ENCODE peak calls at places on chromosome 13, in ten cellular contexts. J is progenitor cell of endocrine pancreas, W is cardiac fibroblast, B is ovary, F is dorsolateral prefrontal cortex, A is endothelial cell of umbilical vein, S is PC-9, P is fibroblast of mammary gland, V is BJ, T is HCT116. H is an unnamed sample.

GRCh38 chr13:106468207-106468606 is 67.3 kb downstream of the EFNB2 start:
- DNase-seq in A (no peak), S (no peak), F (peak; percentile 73), J (no peak), V (no peak), W (no peak), P (no peak), T (no peak), B (no peak), H (no peak)

GRCh38 chr13:49701481-49701880 is 10.2 kb upstream of the EBPL start:
- DNase-seq in P (no peak), W (no peak), S (no peak), T (no peak), B (no peak), V (no peak), J (no peak), A (no peak), F (no peak), H (no peak)

GRCh38 chr13:111639994-111640393 is 319.6 kb downstream of the TEX29 start:
- DNase-seq in J (no peak), F (peak; percentile 71), V (no peak), B (no peak), A (no peak), T (no peak), P (no peak), W (no peak), S (no peak), H (no peak)

GRCh38 chr13:95185851-95186250 is 115.4 kb downstream of the ABCC4 start:
- DNase-seq in P (no peak), J (no peak), W (no peak), A (no peak), V (no peak), B (no peak), F (no peak), S (no peak), T (no peak), H (peak; percentile 62)

GRCh38 chr13:114067381-114067885 is 65.0 kb downstream of the RASA3 start:
- DNase-seq in W (peak; percentile 60), T (no peak), J (no peak), A (no peak), P (peak; percentile 91), F (no peak), B (no peak), S (no peak), V (peak; percentile 78), H (peak; percentile 64)

GRCh38 chr13:78997902-78998654 is 339.1 kb upstream of the OBI1 start:
- DNase-seq in P (no peak), T (no peak), V (no peak), W (no peak), A (no peak), J (no peak), F (no peak), B (no peak), S (no peak), H (peak; percentile 44)

GRCh38 chr13:71360041-71360440 is 507.0 kb downstream of the DACH1 start:
- DNase-seq in T (no peak), J (no peak), V (no peak), P (no peak), B (no peak), A (peak; percentile 41), S (no peak), F (no peak), W (peak; percentile 28), H (no peak)

GRCh38 chr13:34708914-34709313 is 233.2 kb upstream of the NBEA start:
- DNase-seq in T (no peak), W (no peak), J (no peak), B (no peak), P (no peak), S (no peak), A (no peak), V (no peak), F (no peak), H (no peak)

GRCh38 chr13:25352806-25353205 is 19.0 kb upstream of the ATP8A2 start:
- DNase-seq in B (no peak), T (no peak), S (no peak), V (no peak), A (no peak), P (no peak), W (no peak), J (no peak), F (no peak), H (no peak)

GRCh38 chr13:32045963-32046785 is 14.6 kb downstream of the FRY start:
- DNase-seq in F (no peak), T (no peak), W (peak; percentile 55), A (peak; percentile 21), P (peak; percentile 53), J (no peak), B (peak; percentile 28), V (no peak), S (no peak), H (peak; percentile 93)

GRCh38 chr13:81197966-81198365 is 857.0 kb upstream of the SPRY2 start:
- DNase-seq in P (no peak), F (no peak), T (no peak), J (no peak), W (no peak), S (no peak), V (no peak), A (no peak), B (no peak), H (no peak)

GRCh38 chr13:95403349-95404140 is 102.3 kb upstream of the ABCC4 start:
- DNase-seq in T (no peak), S (no peak), W (no peak), V (no peak), A (no peak), J (no peak), F (no peak), P (no peak), B (no peak), H (no peak)

GRCh38 chr13:99828114-99828513 is 143.5 kb downstream of the ZIC5 start:
- DNase-seq in S (no peak), T (no peak), B (no peak), V (no peak), W (no peak), P (no peak), A (no peak), J (no peak), F (no peak), H (no peak)

GRCh38 chr13:72403396-72404010 is 323.9 kb downstream of the MZT1 start:
- DNase-seq in F (no peak), B (no peak), T (no peak), A (no peak), P (no peak), J (no peak), S (no peak), W (peak; percentile 14), V (no peak), H (no peak)

GRCh38 chr13:21998279-21998678 is 327.4 kb downstream of the FGF9 start:
- DNase-seq in F (no peak), P (no peak), A (no peak), B (no peak), T (no peak), V (no peak), J (no peak), S (no peak), W (no peak), H (no peak)

GRCh38 chr13:21997726-21998125 is 326.9 kb downstream of the FGF9 start:
- DNase-seq in S (no peak), P (no peak), V (no peak), B (no peak), J (no peak), A (no peak), T (no peak), F (no peak), W (no peak), H (no peak)

GRCh38 chr13:22000191-22000590 is 329.3 kb downstream of the FGF9 start:
- DNase-seq in B (no peak), T (no peak), F (no peak), A (no peak), P (no peak), V (no peak), J (no peak), W (no peak), S (no peak), H (no peak)

GRCh38 chr13:21999666-22000065 is 328.8 kb downstream of the FGF9 start:
- DNase-seq in F (no peak), S (no peak), W (no peak), P (no peak), V (no peak), A (no peak), T (no peak), B (no peak), J (no peak), H (no peak)

DNA sequence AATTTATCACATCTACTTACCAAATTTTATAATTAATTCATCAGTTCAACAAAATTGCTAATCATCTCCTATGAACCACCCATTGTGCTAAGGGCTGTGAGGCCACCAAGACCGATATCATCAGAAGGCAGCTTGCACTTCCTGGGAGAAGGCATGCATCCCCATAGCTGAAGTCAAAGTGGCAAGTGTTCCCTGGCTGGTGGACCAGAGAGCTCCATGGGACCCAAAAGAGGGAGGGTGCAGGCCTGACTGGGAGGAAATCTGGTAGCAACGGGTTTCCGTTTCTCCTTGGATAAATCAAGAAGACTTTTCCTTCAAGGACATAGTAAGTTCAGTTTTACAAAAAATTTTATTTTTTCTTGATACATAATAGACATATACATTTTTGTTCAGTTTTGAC is 325.2 kb downstream of the FGF9 start:
- DNase-seq in T (no peak), F (no peak), V (no peak), J (no peak), P (no peak), A (no peak), B (no peak), S (no peak), W (no peak), H (no peak)
- TF ChIP-seq CTCF in T (no peak), F (no peak), V (no peak), J (no peak), P (no peak), A (no peak), B (no peak), S (no peak), W (no peak), H (no peak)

DNA sequence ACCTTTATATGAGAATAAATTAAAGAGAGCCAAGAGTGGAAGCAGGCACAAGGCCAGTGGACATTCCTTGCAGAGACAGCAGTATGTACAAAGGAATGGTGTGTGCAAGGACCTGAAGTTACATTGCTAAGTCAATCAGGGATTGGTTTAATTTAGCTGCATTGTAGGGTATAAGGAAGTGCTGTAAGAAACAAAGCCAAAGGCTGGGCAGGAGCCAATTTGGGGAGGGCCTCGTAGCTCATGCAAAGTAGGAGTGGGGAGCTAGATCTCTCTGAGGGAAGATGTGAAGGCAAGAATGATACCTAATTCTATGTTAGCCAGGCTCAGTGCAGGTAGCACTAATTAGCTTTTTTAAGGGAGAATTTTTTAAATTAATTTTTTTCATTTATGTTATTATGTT is 76.7 kb downstream of the SLAIN1 start:
- DNase-seq in F (no peak), J (no peak), S (no peak), V (no peak), T (no peak), B (no peak), P (no peak), A (no peak), W (no peak), H (no peak)
- TF ChIP-seq CTCF in F (no peak), J (no peak), S (no peak), V (no peak), T (no peak), B (no peak), P (no peak), A (no peak), W (no peak), H (no peak)

GRCh38 chr13:30792257-30793000 is 57.1 kb downstream of the ALOX5AP start:
- DNase-seq in J (no peak), V (peak; percentile 72), B (peak; percentile 75), T (peak; percentile 47), W (peak; percentile 92), F (peak; percentile 78), P (peak; percentile 94), A (peak; percentile 96), S (peak; percentile 87), H (no peak)
- TF ChIP-seq CTCF in J (peak; percentile 26), V (peak; percentile 79), B (peak; percentile 35), T (peak; percentile 26), W (peak; percentile 76), F (no peak), P (peak; percentile 57), A (peak; percentile 47), S (peak; percentile 52), H (no peak)

GRCh38 chr13:47588676-47589075 is 412.4 kb downstream of the SUCLA2 start:
- DNase-seq in J (no peak), W (no peak), T (no peak), S (no peak), A (no peak), B (no peak), P (no peak), F (no peak), V (no peak), H (no peak)
- TF ChIP-seq CTCF in J (no peak), W (peak; percentile 5), T (no peak), S (peak; percentile 38), A (no peak), B (no peak), P (peak; percentile 29), F (no peak), V (peak; percentile 4), H (no peak)

H was measured in HL-60.